ENCODE peak calls at places on chromosomes 16 and 17, in eight cellular contexts. G is fibroblast of mammary gland; Q is lung; X is lower leg skin; V is Caki2; E is activated T-cell treated with anti-CD3 and anti-CD28 coated beads, Interleukin-2, amount 50 U/mL, for 24 hours; L is AG04450; Z is GOT3. U is an unnamed sample.

GRCh38 chr17:29257756-29258155 is 11.1 kb downstream of the CRYBA1 start:
- DNase-seq in G (peak), Q (no peak), X (no peak), V (no peak), E (no peak), L (no peak), Z (no peak), U (peak)

GRCh38 chr17:76275382-76276068 is 10.4 kb downstream of the UBALD2 start:
- DNase-seq in G (no peak), Q (no peak), X (no peak), V (no peak), E (no peak), L (no peak), Z (no peak), U (no peak)

GRCh38 chr17:78408476-78409020 is 30.1 kb downstream of the PGS1 start:
- DNase-seq in G (no peak), Q (no peak), X (no peak), V (no peak), E (no peak), L (no peak), Z (no peak), U (no peak)

GRCh38 chr16:10765772-10766171 is 22.1 kb downstream of the NUBP1 start:
- DNase-seq in G (no peak), Q (no peak), X (no peak), V (no peak), E (no peak), L (no peak), Z (no peak), U (no peak)

GRCh38 chr17:60169921-60170817 is 20.4 kb downstream of the CA4 start:
- DNase-seq in G (peak), Q (peak), X (peak), V (no peak), E (no peak), L (no peak), Z (no peak), U (peak)

GRCh38 chr16:56424791-56425438 is 430 bp downstream of the AMFR start:
- DNase-seq in G (peak), Q (no peak), X (peak), V (peak), E (peak), L (no peak), Z (no peak), U (peak)

GRCh38 chr16:88773812-88774291 is 11.2 kb downstream of the PIEZO1 start:
- DNase-seq in G (peak), Q (peak), X (no peak), V (peak), E (no peak), L (no peak), Z (no peak), U (peak)

GRCh38 chr17:71633391-71633849 is 487.4 kb upstream of the SOX9 start:
- DNase-seq in G (peak), Q (no peak), X (no peak), V (no peak), E (no peak), L (peak), Z (no peak), U (peak)

GRCh38 chr16:75458029-75458428 is 6.5 kb downstream of the TMEM170A start:
- DNase-seq in G (no peak), Q (no peak), X (no peak), V (no peak), E (no peak), L (no peak), Z (no peak), U (no peak)

GRCh38 chr17:11880714-11881113 is 116.6 kb downstream of the ZNF18 start:
- DNase-seq in G (peak), Q (no peak), X (no peak), V (peak), E (no peak), L (no peak), Z (no peak), U (peak)

GRCh38 chr16:2163211-2163881 is 7.8 kb downstream of the TRAF7 start:
- DNase-seq in G (no peak), Q (no peak), X (no peak), V (peak), E (no peak), L (no peak), Z (no peak), U (no peak)

GRCh38 chr17:69997332-69997731 is 77.7 kb upstream of the KCNJ16 start:
- DNase-seq in G (peak), Q (no peak), X (no peak), V (peak), E (no peak), L (no peak), Z (no peak), U (peak)